ENCODE peak calls at places on chromosomes 5 and 9, in ten cellular contexts. Y is heart left ventricle, Q is GM20000, O is PC-3, D is cardiac muscle cell, Z is PC-9, R is endothelial cell, L is AG09319, E is Peyer's patch, H is ovary. X is an unnamed sample.

GRCh38 chr9:119788876-119789275 is 419.6 kb upstream of the BRINP1 start:
- DNase-seq in Y (no peak), Q (no peak), O (no peak), D (no peak), Z (no peak), R (no peak), L (no peak), E (no peak), H (no peak), X (no peak)

GRCh38 chr5:107381189-107381856 is 289.4 kb downstream of the EFNA5 start:
- DNase-seq in Y (peak; percentile 42), Q (no peak), O (peak; percentile 83), D (no peak), Z (peak; percentile 44), R (no peak), L (no peak), E (no peak), H (no peak), X (peak; percentile 93)

GRCh38 chr5:75055727-75056144 is 3.4 kb upstream of the GCNT4 start:
- DNase-seq in Y (no peak), Q (no peak), O (no peak), D (no peak), Z (peak; percentile 45), R (peak; percentile 10), L (no peak), E (no peak), H (no peak), X (no peak)

GRCh38 chr9:20407013-20407412 is 215.3 kb downstream of the MLLT3 start:
- DNase-seq in Y (no peak), Q (no peak), O (no peak), D (no peak), Z (no peak), R (no peak), L (no peak), E (no peak), H (no peak), X (no peak)

GRCh38 chr5:123916331-123917121 is 404.5 kb downstream of the CSNK1G3 start:
- DNase-seq in Y (no peak), Q (no peak), O (peak; percentile 53), D (peak; percentile 47), Z (peak; percentile 37), R (no peak), L (peak; percentile 29), E (no peak), H (no peak), X (peak; percentile 74)

GRCh38 chr5:1051366-1051720 is 42.7 kb downstream of the NKD2 start:
- DNase-seq in Y (peak; percentile 42), Q (no peak), O (no peak), D (no peak), Z (no peak), R (no peak), L (no peak), E (no peak), H (no peak), X (no peak)

GRCh38 chr9:70480405-70480980 is 66.0 kb upstream of the KLF9 start:
- DNase-seq in Y (peak; percentile 89), Q (no peak), O (peak; percentile 14), D (no peak), Z (no peak), R (no peak), L (peak; percentile 70), E (peak; percentile 86), H (peak; percentile 88), X (no peak)

GRCh38 chr5:77683171-77683732 is 44.7 kb upstream of the OTP start:
- DNase-seq in Y (no peak), Q (no peak), O (no peak), D (no peak), Z (no peak), R (no peak), L (no peak), E (no peak), H (no peak), X (no peak)

GRCh38 chr5:72074238-72074637 is 33.0 kb upstream of the MAP1B start:
- DNase-seq in Y (no peak), Q (no peak), O (no peak), D (no peak), Z (no peak), R (no peak), L (no peak), E (no peak), H (no peak), X (no peak)

GRCh38 chr5:72076901-72077300 is 30.4 kb upstream of the MAP1B start:
- DNase-seq in Y (no peak), Q (no peak), O (no peak), D (no peak), Z (no peak), R (no peak), L (no peak), E (no peak), H (no peak), X (no peak)

GRCh38 chr5:72077390-72077789 is 29.9 kb upstream of the MAP1B start:
- DNase-seq in Y (no peak), Q (no peak), O (no peak), D (no peak), Z (no peak), R (no peak), L (no peak), E (no peak), H (no peak), X (no peak)

GRCh38 chr5:72082048-72082447 is 25.2 kb upstream of the MAP1B start:
- DNase-seq in Y (no peak), Q (no peak), O (no peak), D (no peak), Z (no peak), R (no peak), L (no peak), E (no peak), H (no peak), X (no peak)

DNA sequence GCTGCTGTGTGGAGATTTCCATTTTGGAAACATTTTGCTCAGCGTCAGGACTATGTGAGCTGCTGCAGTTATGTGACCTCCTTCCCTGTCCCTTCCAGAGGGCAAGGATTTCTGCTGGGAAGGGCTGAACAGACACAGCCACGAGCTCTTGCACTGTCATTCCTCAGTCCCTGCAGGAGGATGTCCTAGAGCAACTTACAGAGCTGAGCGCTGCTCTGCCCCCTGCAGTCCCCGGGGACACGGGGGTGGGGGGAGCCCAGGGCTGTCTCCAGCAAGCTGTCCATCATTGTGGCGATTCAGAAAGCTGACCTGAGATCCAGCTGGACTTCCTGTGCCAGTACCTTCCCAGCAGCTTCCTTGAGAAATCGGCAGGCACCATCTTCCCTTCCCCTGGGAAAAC is 28.0 kb upstream of the MAP1B start:
- DNase-seq in Y (peak; percentile 64), Q (peak; percentile 14), O (no peak), D (peak; percentile 28), Z (no peak), R (peak; percentile 26), L (no peak), E (no peak), H (no peak), X (no peak)
- TF ChIP-seq CTCF in Y (no peak), Q (no peak), O (no peak), D (no peak), Z (no peak), R (no peak), L (no peak), E (no peak), H (no peak), X (no peak)

GRCh38 chr5:58018016-58018415 is 441.9 kb downstream of the PLK2 start:
- DNase-seq in Y (no peak), Q (no peak), O (no peak), D (no peak), Z (peak; percentile 53), R (no peak), L (no peak), E (no peak), H (no peak), X (no peak)
- TF ChIP-seq CTCF in Y (no peak), Q (no peak), O (no peak), D (no peak), Z (no peak), R (no peak), L (no peak), E (no peak), H (no peak), X (no peak)

GRCh38 chr9:36874921-36875320 is 159.1 kb downstream of the PAX5 start:
- DNase-seq in Y (no peak), Q (no peak), O (peak; percentile 51), D (no peak), Z (no peak), R (no peak), L (no peak), E (peak; percentile 37), H (no peak), X (peak; percentile 32)

GRCh38 chr9:36872641-36873040 is 161.4 kb downstream of the PAX5 start:
- DNase-seq in Y (no peak), Q (no peak), O (no peak), D (no peak), Z (no peak), R (no peak), L (no peak), E (peak; percentile 22), H (no peak), X (no peak)

GRCh38 chr9:36874261-36874660 is 159.8 kb downstream of the PAX5 start:
- DNase-seq in Y (no peak), Q (no peak), O (no peak), D (no peak), Z (no peak), R (no peak), L (no peak), E (peak; percentile 29), H (no peak), X (no peak)

GRCh38 chr9:36871606-36872005 is 162.5 kb downstream of the PAX5 start:
- DNase-seq in Y (no peak), Q (no peak), O (no peak), D (no peak), Z (no peak), R (no peak), L (no peak), E (peak; percentile 5), H (no peak), X (no peak)

DNA sequence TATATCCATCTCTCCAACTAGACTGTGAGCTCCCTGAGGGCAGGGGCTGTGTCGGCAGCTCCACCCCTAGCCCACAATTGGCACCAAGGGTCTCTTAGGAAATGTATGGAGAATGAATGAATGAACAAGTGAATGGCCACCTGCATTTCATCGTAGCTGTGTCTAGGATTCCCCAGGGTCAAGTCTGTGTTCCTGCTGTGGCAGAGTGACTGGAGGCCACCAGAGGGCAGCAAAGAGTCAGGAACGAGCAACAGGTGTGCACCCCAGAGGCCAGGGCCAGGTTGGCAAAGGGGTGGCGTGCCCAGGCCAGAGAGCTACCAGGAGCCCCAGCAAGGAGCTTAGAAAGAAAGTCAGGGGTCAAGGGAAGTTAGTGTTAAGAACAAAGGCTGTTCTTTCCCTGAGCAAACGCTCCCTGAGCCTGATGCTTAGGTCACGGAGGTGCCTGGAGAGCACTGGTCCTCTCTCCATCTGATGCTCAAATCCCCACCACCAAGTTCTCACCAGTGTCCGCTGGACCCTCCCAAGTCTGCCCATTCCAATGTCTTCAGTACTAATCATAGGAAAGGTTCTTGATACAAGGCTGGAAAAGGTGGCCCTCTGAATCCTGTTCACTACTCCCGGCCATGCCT is 160.7 kb downstream of the PAX5 start:
- DNase-seq in Y (peak; percentile 73), Q (peak; percentile 85), O (peak; percentile 66), D (peak; percentile 79), Z (peak; percentile 40), R (peak; percentile 70), L (peak; percentile 12), E (peak; percentile 74), H (peak; percentile 41), X (peak; percentile 72)
- TF ChIP-seq CTCF in Y (peak; percentile 81), Q (peak; percentile 89), O (peak; percentile 87), D (peak; percentile 94), Z (peak; percentile 88), R (peak; percentile 89), L (peak; percentile 91), E (peak; percentile 84), H (no peak), X (peak; percentile 95)

GRCh38 chr5:16932401-16932800 is 3.7 kb downstream of the MYO10 start:
- DNase-seq in Y (no peak), Q (no peak), O (no peak), D (no peak), Z (no peak), R (no peak), L (no peak), E (no peak), H (no peak), X (no peak)

GRCh38 chr5:16929347-16929746 is 6.7 kb downstream of the MYO10 start:
- DNase-seq in Y (no peak), Q (no peak), O (no peak), D (no peak), Z (no peak), R (no peak), L (no peak), E (no peak), H (no peak), X (no peak)

GRCh38 chr5:16930487-16930886 is 5.6 kb downstream of the MYO10 start:
- DNase-seq in Y (no peak), Q (no peak), O (no peak), D (no peak), Z (no peak), R (no peak), L (no peak), E (no peak), H (no peak), X (no peak)

GRCh38 chr5:16933337-16933736 is 2.8 kb downstream of the MYO10 start:
- DNase-seq in Y (no peak), Q (no peak), O (no peak), D (no peak), Z (no peak), R (no peak), L (no peak), E (no peak), H (no peak), X (no peak)

DNA sequence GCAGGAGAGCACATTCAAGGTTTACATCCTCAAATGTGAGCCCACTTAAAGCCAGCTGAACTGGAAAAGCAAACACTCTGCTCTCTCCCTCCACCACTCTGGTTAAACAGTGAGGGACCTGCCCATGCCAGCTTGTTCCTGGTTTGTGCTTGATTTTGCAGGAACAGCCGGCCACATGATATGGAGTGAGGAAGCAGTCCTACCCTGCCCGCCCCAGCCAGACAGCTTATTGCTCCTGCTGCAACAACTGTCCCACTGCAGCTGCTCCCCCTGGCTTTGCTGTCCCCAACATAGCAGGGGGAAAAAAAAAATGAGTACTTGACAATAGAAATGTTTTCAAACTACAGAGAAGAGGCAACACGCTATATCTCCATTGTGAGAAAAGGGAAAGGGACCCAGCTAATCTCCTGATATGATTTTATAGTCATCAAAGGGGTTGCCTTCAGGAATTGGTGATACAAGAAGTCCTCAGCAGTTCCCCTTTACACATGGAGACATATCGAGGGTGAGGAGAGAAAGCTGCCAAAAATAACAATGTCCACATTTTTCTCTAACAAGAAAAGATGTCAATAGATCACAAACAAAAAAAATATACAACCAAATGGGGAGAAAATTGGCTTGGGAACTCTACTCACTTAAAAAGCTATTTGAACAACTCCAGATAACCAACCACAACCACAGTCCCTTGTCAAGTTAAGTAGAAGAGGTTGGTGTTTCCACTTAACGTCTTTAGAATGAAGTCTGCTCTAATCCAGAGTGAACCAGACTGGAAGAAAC is 4.6 kb downstream of the MYO10 start:
- DNase-seq in Y (no peak), Q (no peak), O (no peak), D (peak; percentile 50), Z (no peak), R (no peak), L (no peak), E (peak; percentile 70), H (no peak), X (no peak)
- TF ChIP-seq CTCF in Y (no peak), Q (no peak), O (no peak), D (no peak), Z (no peak), R (no peak), L (no peak), E (no peak), H (no peak), X (peak; percentile 18)

X was measured in A673.